ENCODE peak calls at places on chromosomes 11 and 22, in five cellular contexts. K is A549, V is cardiac fibroblast, A is NCI-H460, L is left lung. G is an unnamed sample.

GRCh38 chr11:28460348-28460747 is 352.2 kb downstream of the METTL15 start:
- DNase-seq in K (no peak), V (no peak), A (no peak), L (no peak), G (no peak)

GRCh38 chr22:17366830-17367229 is 2.4 kb upstream of the CECR2 start:
- DNase-seq in K (peak; percentile 30), V (peak; percentile 53), A (no peak), L (peak; percentile 50), G (no peak)

GRCh38 chr22:32655068-32655467 is 146.4 kb upstream of the TIMP3 start:
- DNase-seq in K (no peak), V (no peak), A (no peak), L (no peak), G (no peak)

GRCh38 chr11:77819921-77820564 is 479 bp downstream of the RSF1 start:
- DNase-seq in K (peak; percentile 39), V (peak; percentile 33), A (no peak), L (peak; percentile 61), G (peak; percentile 82)

GRCh38 chr11:44905131-44905866 is 45.4 kb downstream of the TP53I11 start:
- DNase-seq in K (no peak), V (no peak), A (no peak), L (no peak), G (no peak)

GRCh38 chr11:10543782-10544181 is 2.8 kb upstream of the RNF141 start:
- DNase-seq in K (no peak), V (no peak), A (no peak), L (no peak), G (peak; percentile 54)

GRCh38 chr22:30875481-30876215 is 92.9 kb downstream of the MORC2 start:
- DNase-seq in K (no peak), V (no peak), A (no peak), L (peak; percentile 19), G (peak; percentile 0)

GRCh38 chr11:11407738-11408084 is 54.7 kb upstream of the CSNK2A3 start:
- DNase-seq in K (no peak), V (no peak), A (no peak), L (no peak), G (no peak)

GRCh38 chr22:26038365-26038764 is 130.9 kb upstream of the SEZ6L start:
- DNase-seq in K (no peak), V (no peak), A (no peak), L (no peak), G (no peak)

GRCh38 chr11:134027671-134028070 is 41.2 kb upstream of the JAM3 start:
- DNase-seq in K (no peak), V (no peak), A (no peak), L (no peak), G (no peak)

GRCh38 chr11:15206791-15207190 is 92.1 kb downstream of the INSC start:
- DNase-seq in K (no peak), V (no peak), A (no peak), L (no peak), G (no peak)

GRCh38 chr22:46763051-46763705 is 728 bp downstream of the TBC1D22A start:
- DNase-seq in K (no peak), V (peak; percentile 76), A (no peak), L (no peak), G (no peak)

GRCh38 chr11:70212227-70212811 is 9.2 kb downstream of the FADD start:
- DNase-seq in K (no peak), V (no peak), A (no peak), L (no peak), G (no peak)

GRCh38 chr22:48305726-48306235 is 1521.9 kb downstream of the BRD1 start:
- DNase-seq in K (no peak), V (no peak), A (no peak), L (no peak), G (no peak)

GRCh38 chr11:79108851-79109250 is 332.0 kb downstream of the TENM4 start:
- DNase-seq in K (no peak), V (no peak), A (no peak), L (no peak), G (no peak)

GRCh38 chr11:62353841-62354240 is 16.6 kb downstream of the ASRGL1 start:
- DNase-seq in K (no peak), V (no peak), A (no peak), L (no peak), G (no peak)

GRCh38 chr11:11028017-11028692 is 170.3 kb upstream of the ZBED5 start:
- DNase-seq in K (peak; percentile 44), V (peak; percentile 64), A (peak; percentile 49), L (peak; percentile 50), G (peak; percentile 84)

GRCh38 chr22:36339171-36340065 is 48.3 kb downstream of the MYH9 start:
- DNase-seq in K (no peak), V (peak; percentile 74), A (no peak), L (no peak), G (no peak)

GRCh38 chr22:43298062-43298801 is 44.9 kb downstream of the SCUBE1 start:
- DNase-seq in K (no peak), V (no peak), A (no peak), L (no peak), G (no peak)

GRCh38 chr22:43511276-43511910 is 99.6 kb downstream of the MPPED1 start:
- DNase-seq in K (no peak), V (no peak), A (no peak), L (no peak), G (no peak)

GRCh38 chr11:63635762-63636465 is 21.7 kb upstream of the PLAAT3 start:
- DNase-seq in K (peak; percentile 81), V (peak; percentile 79), A (peak; percentile 33), L (peak; percentile 46), G (peak; percentile 38)

GRCh38 chr22:25497269-25497668 is 67.2 kb upstream of the GRK3 start:
- DNase-seq in K (no peak), V (peak; percentile 63), A (no peak), L (no peak), G (no peak)

GRCh38 chr11:117814766-117815261 is 9.7 kb downstream of the FXYD2 start:
- DNase-seq in K (no peak), V (no peak), A (no peak), L (no peak), G (peak; percentile 55)

GRCh38 chr11:93089474-93090102 is 108.2 kb downstream of the SLC36A4 start:
- DNase-seq in K (peak; percentile 1), V (peak; percentile 61), A (peak; percentile 72), L (no peak), G (no peak)

GRCh38 chr11:121448431-121448941 is 3.6 kb upstream of the SORL1 start:
- DNase-seq in K (no peak), V (no peak), A (no peak), L (no peak), G (no peak)

GRCh38 chr22:49657275-49657973 is 170.2 kb downstream of the BRD1 start:
- DNase-seq in K (no peak), V (no peak), A (no peak), L (peak; percentile 82), G (peak; percentile 51)

GRCh38 chr11:109806205-109806604 is 287.0 kb upstream of the ZC3H12C start:
- DNase-seq in K (no peak), V (no peak), A (no peak), L (no peak), G (no peak)

GRCh38 chr11:69427337-69427736 is 54.1 kb upstream of the LINC01488 start:
- DNase-seq in K (no peak), V (no peak), A (no peak), L (no peak), G (no peak)

GRCh38 chr22:39527481-39527961 is 5.0 kb downstream of the RPS19BP1 start:
- DNase-seq in K (no peak), V (no peak), A (no peak), L (no peak), G (peak; percentile 34)

GRCh38 chr11:1868636-1869291 is 15.9 kb downstream of the LSP1 start:
- DNase-seq in K (no peak), V (no peak), A (no peak), L (no peak), G (peak; percentile 40)

GRCh38 chr11:76700177-76701100 is 29.9 kb upstream of the LRRC32 start:
- DNase-seq in K (peak; percentile 74), V (peak; percentile 64), A (no peak), L (no peak), G (peak; percentile 33)

GRCh38 chr22:22945195-22945594 is 57.6 kb downstream of the IGLL5 start:
- DNase-seq in K (no peak), V (no peak), A (no peak), L (no peak), G (no peak)

GRCh38 chr11:36469063-36469462 is 41.0 kb downstream of the TRAF6 start:
- DNase-seq in K (no peak), V (no peak), A (no peak), L (no peak), G (no peak)

GRCh38 chr11:67504950-67505561 is at the start of gene PITPNM1:
- DNase-seq in K (peak; percentile 62), V (peak; percentile 70), A (peak; percentile 45), L (peak; percentile 85), G (peak; percentile 89)

GRCh38 chr11:9847636-9848035 is 183.8 kb downstream of the SWAP70 start:
- DNase-seq in K (no peak), V (peak; percentile 22), A (no peak), L (no peak), G (no peak)